ENCODE peak calls at places on chromosome 20, in seven cellular contexts. C, B, K, N, T, J and M are unnamed samples.

GRCh38 chr20:48787861-48788375 is 39.9 kb downstream of the PREX1 start:
- DNase-seq in K (peak), J (peak), C (no peak), B (no peak), N (no peak), T (no peak), M (peak)

GRCh38 chr20:8408587-8409307 is 276.7 kb downstream of the PLCB1 start:
- DNase-seq in B (no peak), C (no peak), K (no peak), J (no peak), T (no peak), N (no peak), M (no peak)

GRCh38 chr20:24808616-24809015 is 140.5 kb upstream of the CST7 start:
- DNase-seq in J (no peak), K (no peak), B (no peak), N (no peak), C (no peak), T (no peak), M (no peak)

GRCh38 chr20:21808863-21809664 is 103.6 kb downstream of the PAX1 start:
- DNase-seq in B (no peak), J (no peak), T (peak), N (no peak), K (peak), C (peak), M (no peak)

GRCh38 chr20:36093025-36093803 is 61.3 kb upstream of the EPB41L1 start:
- DNase-seq in B (peak), N (peak), T (peak), C (peak), J (peak), K (peak), M (peak)

GRCh38 chr20:51249781-51250180 is 226.9 kb upstream of the KCNG1 start:
- DNase-seq in K (no peak), N (no peak), B (no peak), J (no peak), C (no peak), T (no peak), M (no peak)

GRCh38 chr20:62483613-62484468 is 8.0 kb upstream of the GATA5 start:
- DNase-seq in B (no peak), K (no peak), T (no peak), C (no peak), J (no peak), N (no peak), M (no peak)

GRCh38 chr20:6623989-6624388 is 143.5 kb upstream of the BMP2 start:
- DNase-seq in T (no peak), J (no peak), C (no peak), N (no peak), K (no peak), B (peak), M (no peak)

GRCh38 chr20:9989066-9989724 is 45.6 kb upstream of the ANKEF1 start:
- DNase-seq in N (no peak), K (no peak), T (no peak), J (peak), B (peak), C (no peak), M (peak)

GRCh38 chr20:44282148-44282547 is 28.9 kb downstream of the FITM2 start:
- DNase-seq in C (no peak), J (no peak), B (no peak), N (no peak), K (no peak), T (no peak), M (no peak)

GRCh38 chr20:44280387-44280786 is 30.6 kb downstream of the FITM2 start:
- DNase-seq in T (no peak), J (no peak), B (no peak), N (no peak), C (no peak), K (no peak), M (no peak)

GRCh38 chr20:44287272-44288097 is 23.5 kb downstream of the FITM2 start:
- DNase-seq in B (no peak), C (no peak), N (no peak), J (no peak), K (no peak), T (peak), M (no peak)

GRCh38 chr20:44288252-44288651 is 22.8 kb downstream of the FITM2 start:
- DNase-seq in C (no peak), N (no peak), T (no peak), J (no peak), B (no peak), K (no peak), M (no peak)

GRCh38 chr20:44284032-44284431 is 27.0 kb downstream of the FITM2 start:
- DNase-seq in J (no peak), T (no peak), N (no peak), C (no peak), K (no peak), B (no peak), M (no peak)
- H3K4me3 ChIP-seq in J (no peak), T (no peak), N (no peak), C (no peak), K (no peak), B (no peak), M (no peak)

GRCh38 chr20:37346232-37346525 is 239 bp downstream of the SRC start:
- DNase-seq in T (no peak), J (no peak), C (no peak), N (no peak), K (no peak), B (no peak), M (no peak)

GRCh38 chr20:37345339-37346231 is at the start of gene SRC:
- DNase-seq in T (peak), J (peak), K (peak), C (peak), N (peak), B (peak), M (peak)

GRCh38 chr20:37347347-37347823 is 1.4 kb downstream of the SRC start:
- DNase-seq in T (no peak), N (no peak), K (no peak), C (no peak), B (no peak), J (no peak), M (no peak)

GRCh38 chr20:37347891-37348642 is 2.1 kb downstream of the SRC start:
- DNase-seq in T (peak), N (no peak), J (no peak), C (no peak), K (peak), B (no peak), M (no peak)

DNA sequence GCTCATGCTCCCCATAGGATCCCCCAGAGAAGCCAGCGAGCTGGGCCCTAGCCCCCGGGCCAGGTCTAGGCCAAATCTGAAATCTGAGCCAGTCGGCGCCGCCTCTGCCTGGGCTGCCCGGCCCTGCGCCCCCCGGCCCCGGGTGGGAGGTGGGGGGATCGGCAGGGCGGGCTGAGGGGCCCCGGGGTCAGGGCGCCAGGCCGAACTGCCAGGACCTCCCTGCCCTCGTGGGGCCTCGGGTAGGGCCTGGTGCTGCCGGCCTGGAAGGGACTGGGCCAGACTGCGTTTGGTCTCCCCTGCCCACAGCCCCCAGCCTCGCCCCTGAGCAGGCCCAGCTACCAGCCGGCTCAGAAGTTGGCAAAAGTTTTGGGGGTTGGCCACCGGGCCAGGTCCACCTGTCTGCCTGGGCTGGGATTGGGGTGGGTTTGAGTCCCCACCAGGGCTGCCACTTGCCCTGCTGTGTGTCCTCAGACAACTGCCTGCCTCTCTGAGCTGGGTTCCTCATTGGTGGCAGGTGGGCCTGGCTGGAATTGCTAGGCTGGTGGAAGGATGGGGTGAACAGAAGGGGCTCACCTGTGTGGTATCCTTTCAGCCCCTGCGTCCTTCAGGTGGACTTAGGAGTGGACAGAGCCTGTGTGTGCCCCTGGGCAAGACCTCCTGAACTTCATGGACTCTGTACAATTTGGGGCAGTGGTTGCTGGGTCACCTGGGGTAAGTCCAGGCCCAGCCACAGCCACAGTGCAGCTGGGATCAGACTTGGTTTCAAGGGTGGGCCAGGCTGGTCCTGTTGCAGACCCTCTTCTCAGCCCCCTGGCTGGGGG is 796 bp downstream of the SRC start:
- DNase-seq in J (no peak), K (no peak), N (no peak), T (no peak), C (no peak), B (no peak), M (no peak)
- H3K27ac ChIP-seq in J (no peak), K (no peak), N (peak), T (no peak), C (peak), B (no peak), M (no peak)

GRCh38 chr20:41560971-41561370 is 57.2 kb downstream of the CHD6 start:
- DNase-seq in N (no peak), K (no peak), C (no peak), B (no peak), T (no peak), J (no peak), M (no peak)
- H3K4me3 ChIP-seq in N (no peak), K (no peak), C (no peak), B (no peak), T (no peak), J (no peak), M (no peak)

DNA sequence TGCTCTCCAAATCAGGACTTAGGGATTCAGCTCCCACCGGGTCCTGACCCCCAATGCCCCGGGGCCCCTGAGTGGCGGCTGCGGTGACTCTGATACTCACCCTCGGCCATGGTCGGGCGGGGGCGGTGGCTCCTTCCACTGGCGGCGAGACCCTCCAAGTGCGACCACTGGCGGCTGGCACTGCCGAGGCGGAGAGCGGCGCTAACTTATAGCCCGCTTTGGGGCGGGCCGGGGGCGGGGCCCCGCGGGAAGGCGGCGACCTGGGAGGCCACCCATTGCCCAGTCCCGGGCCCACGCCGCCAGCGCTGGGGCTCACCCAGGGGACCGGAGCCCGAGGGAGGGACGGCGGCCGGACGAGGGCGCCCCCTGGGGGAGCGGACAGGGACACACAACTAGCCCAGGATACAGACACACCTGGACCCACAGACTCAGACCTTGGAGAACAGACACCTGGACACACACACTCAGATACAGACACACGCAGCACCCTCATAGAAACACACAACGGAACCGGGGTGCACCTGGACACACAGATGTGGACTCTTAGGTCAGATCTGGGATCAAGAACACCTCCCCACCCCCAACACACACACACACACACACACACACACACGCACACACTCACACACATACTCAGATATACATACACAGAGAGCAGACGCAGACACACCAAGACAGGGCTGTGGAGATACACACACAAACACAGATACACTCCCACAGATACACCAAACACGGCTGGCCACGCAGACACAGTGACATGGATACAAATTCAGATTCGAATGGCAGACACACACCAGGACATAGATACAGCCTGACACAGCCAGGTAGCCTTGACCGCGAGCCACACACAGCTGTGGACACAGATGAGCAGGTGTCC is at the start of gene TGM2:
- DNase-seq in K (peak), J (peak), C (peak), N (peak), T (peak), B (peak), M (peak)
- H3K27ac ChIP-seq in K (peak), J (no peak), C (peak), N (peak), T (peak), B (peak), M (peak)

DNA sequence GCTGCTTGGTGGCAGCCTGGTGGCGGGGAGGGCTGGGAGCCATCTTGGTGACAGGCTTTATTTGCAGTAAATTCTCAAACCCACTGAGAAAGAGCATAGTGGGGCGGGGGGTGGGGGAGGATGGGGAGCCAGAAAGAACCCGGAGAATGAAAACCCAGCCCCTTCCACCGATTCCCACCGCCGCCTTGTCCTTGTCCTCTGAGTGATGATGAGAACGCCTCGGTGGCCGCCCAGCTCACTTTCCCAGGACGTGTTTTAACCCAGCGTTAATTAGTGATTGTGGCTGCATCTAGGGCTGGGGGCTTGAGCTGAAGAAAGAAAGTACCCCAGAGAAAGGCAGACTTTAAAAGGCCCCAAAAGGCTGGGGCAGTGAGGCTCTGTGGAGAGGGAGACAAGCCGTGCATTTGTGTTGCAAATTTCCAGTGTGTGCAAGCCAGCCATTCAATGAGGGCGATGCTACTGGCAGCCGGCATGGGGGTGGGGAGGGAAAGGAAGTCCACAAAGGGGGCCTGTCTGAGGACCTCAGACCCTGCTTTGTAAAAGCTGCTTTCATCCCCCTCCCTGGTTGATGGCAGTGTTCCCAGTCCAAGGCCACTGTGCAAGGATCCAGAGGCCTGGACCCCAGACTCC is 6.2 kb upstream of the GHRH start:
- DNase-seq in J (no peak), K (no peak), N (no peak), B (no peak), C (no peak), T (no peak), M (no peak)
- H3K4me3 ChIP-seq in J (no peak), K (no peak), N (no peak), B (no peak), C (no peak), T (no peak), M (no peak)